ENCODE peak calls at places on chromosomes 1 and 21, in four cellular contexts. One of them, this sample, is unnamed. For H3K27me3, the result is how much of the 10 kb centered on the place peaks cover.

GRCh38 chr1:179881642-179882252 is 338 bp upstream of the TOR1AIP1 start:
- DNase-seq in AG04450: peak
- DNase-seq in GM06990: no peak
- DNase-seq in CD8-positive, alpha-beta memory T cell: no peak
- DNase-seq in this sample: peak

GRCh38 chr1:72282271-72282656 is at the start of gene NEGR1:
- DNase-seq in AG04450: peak
- DNase-seq in GM06990: peak
- DNase-seq in CD8-positive, alpha-beta memory T cell: peak
- DNase-seq in this sample: peak

GRCh38 chr1:218565333-218565732 is 220.2 kb downstream of the TGFB2 start:
- DNase-seq in AG04450: no peak
- DNase-seq in GM06990: no peak
- DNase-seq in CD8-positive, alpha-beta memory T cell: no peak
- DNase-seq in this sample: no peak

GRCh38 chr1:26321315-26322041 is 3.7 kb downstream of the CD52 start:
- DNase-seq in AG04450: peak
- DNase-seq in GM06990: peak
- DNase-seq in CD8-positive, alpha-beta memory T cell: peak
- DNase-seq in this sample: peak

GRCh38 chr1:94927405-94928175 is 680 bp upstream of the CNN3 start:
- DNase-seq in AG04450: no peak
- DNase-seq in GM06990: no peak
- DNase-seq in CD8-positive, alpha-beta memory T cell: no peak
- DNase-seq in this sample: peak

GRCh38 chr21:36059823-36060158 is 535 bp downstream of the SETD4 start:
- DNase-seq in AG04450: no peak
- DNase-seq in GM06990: no peak
- DNase-seq in CD8-positive, alpha-beta memory T cell: no peak
- DNase-seq in this sample: no peak

GRCh38 chr1:44707959-44708831 is 22.8 kb downstream of the RNU5D-1 start:
- DNase-seq in AG04450: no peak
- DNase-seq in GM06990: no peak
- DNase-seq in CD8-positive, alpha-beta memory T cell: peak
- DNase-seq in this sample: peak

GRCh38 chr1:201831371-201831770 is 2.4 kb downstream of the IPO9 start:
- DNase-seq in AG04450: no peak
- DNase-seq in GM06990: no peak
- DNase-seq in CD8-positive, alpha-beta memory T cell: peak
- DNase-seq in this sample: no peak

GRCh38 chr1:166307261-166308188 is 140.7 kb upstream of the FAM78B start:
- DNase-seq in AG04450: no peak
- DNase-seq in GM06990: no peak
- DNase-seq in CD8-positive, alpha-beta memory T cell: no peak
- DNase-seq in this sample: no peak

GRCh38 chr1:181083842-181084605 is 4.5 kb upstream of the IER5 start:
- DNase-seq in AG04450: no peak
- DNase-seq in GM06990: peak
- DNase-seq in CD8-positive, alpha-beta memory T cell: peak
- DNase-seq in this sample: no peak

GRCh38 chr1:204410764-204411450 is 710 bp downstream of the PPP1R15B start:
- DNase-seq in AG04450: no peak
- DNase-seq in GM06990: no peak
- DNase-seq in CD8-positive, alpha-beta memory T cell: no peak
- DNase-seq in this sample: peak

GRCh38 chr1:167821969-167822685 is 91.8 kb downstream of the ADCY10 start:
- DNase-seq in AG04450: no peak
- DNase-seq in GM06990: no peak
- DNase-seq in CD8-positive, alpha-beta memory T cell: no peak
- DNase-seq in this sample: no peak

GRCh38 chr1:154806333-154806732 is 63.7 kb downstream of the KCNN3 start:
- DNase-seq in AG04450: no peak
- DNase-seq in GM06990: no peak
- DNase-seq in CD8-positive, alpha-beta memory T cell: no peak
- DNase-seq in this sample: no peak

GRCh38 chr1:43466403-43466802 is 12.7 kb upstream of the HYI start:
- DNase-seq in AG04450: no peak
- DNase-seq in GM06990: no peak
- DNase-seq in CD8-positive, alpha-beta memory T cell: no peak
- DNase-seq in this sample: no peak

GRCh38 chr1:206442101-206442500 is 28.2 kb upstream of the IKBKE start:
- DNase-seq in AG04450: no peak
- DNase-seq in GM06990: no peak
- DNase-seq in CD8-positive, alpha-beta memory T cell: no peak
- DNase-seq in this sample: no peak

GRCh38 chr1:16170283-16170673 is 14.4 kb upstream of the EPHA2 start:
- DNase-seq in AG04450: no peak
- DNase-seq in GM06990: no peak
- DNase-seq in CD8-positive, alpha-beta memory T cell: no peak
- DNase-seq in this sample: no peak
- H3K4me3 ChIP-seq in AG04450: no peak
- H3K4me3 ChIP-seq in GM06990: no peak
- H3K4me3 ChIP-seq in CD8-positive, alpha-beta memory T cell: no peak
- H3K4me3 ChIP-seq in this sample: no peak

DNA sequence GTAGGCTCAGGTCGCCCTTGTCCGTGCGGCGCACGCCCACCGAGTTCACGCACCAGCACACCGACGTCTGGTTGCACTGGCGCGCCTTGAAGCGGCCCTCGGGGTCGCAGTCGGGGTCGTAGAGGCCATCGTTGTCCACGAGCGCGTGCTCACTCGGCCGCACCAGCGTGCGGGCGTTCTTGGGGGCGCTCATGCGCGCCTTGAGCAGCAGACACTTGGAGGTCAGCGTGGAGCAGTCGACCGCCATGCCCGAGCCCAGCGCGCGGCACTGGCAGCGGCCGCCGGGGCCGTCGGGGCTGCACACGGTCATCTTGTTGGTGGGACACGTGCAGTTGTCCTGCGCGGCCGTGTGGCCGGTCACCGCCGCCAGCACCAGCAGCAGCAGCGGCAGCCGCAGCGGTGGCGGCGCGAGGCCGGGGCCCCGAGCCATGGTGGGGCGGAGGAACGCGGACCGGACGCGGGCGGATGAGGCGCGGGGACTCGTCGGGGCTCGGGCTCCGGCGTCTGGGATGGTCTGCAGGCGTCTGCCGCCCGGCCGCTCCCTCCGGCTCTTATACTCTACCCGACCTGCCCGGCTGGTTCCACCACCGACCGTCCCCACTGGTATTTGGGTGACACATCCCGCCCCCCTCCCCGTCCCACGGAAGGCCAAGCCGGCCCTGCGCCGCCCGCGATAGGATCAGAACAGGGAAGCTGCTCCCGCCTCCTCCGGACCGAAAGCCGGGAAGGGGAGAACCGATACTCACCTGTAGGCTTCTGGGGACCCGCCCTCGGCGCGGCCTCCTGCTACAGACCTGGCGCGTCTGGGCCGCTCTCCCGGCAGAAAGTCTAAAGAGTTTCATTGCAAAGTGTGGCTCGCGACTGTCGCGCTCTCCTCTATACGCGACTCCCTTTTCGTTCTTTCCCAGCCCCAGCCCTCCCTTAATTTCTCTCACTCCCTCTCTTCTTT is at the start of gene TACSTD2:
- DNase-seq in AG04450: no peak
- DNase-seq in GM06990: peak
- DNase-seq in CD8-positive, alpha-beta memory T cell: no peak
- DNase-seq in this sample: peak
- H3K27me3 ChIP-seq in AG04450: half or more
- H3K27me3 ChIP-seq in GM06990: under half
- H3K27me3 ChIP-seq in CD8-positive, alpha-beta memory T cell: under half
- H3K27me3 ChIP-seq in this sample: under half

GRCh38 chr1:6261615-6261995 is 707 bp upstream of the GPR153 start:
- DNase-seq in AG04450: no peak
- DNase-seq in GM06990: no peak
- DNase-seq in CD8-positive, alpha-beta memory T cell: no peak
- DNase-seq in this sample: no peak
- H3K4me3 ChIP-seq in AG04450: peak
- H3K4me3 ChIP-seq in GM06990: peak
- H3K4me3 ChIP-seq in CD8-positive, alpha-beta memory T cell: no peak
- H3K4me3 ChIP-seq in this sample: peak

GRCh38 chr1:107138166-107138565 is 2.7 kb upstream of the NTNG1 start:
- DNase-seq in AG04450: no peak
- DNase-seq in GM06990: no peak
- DNase-seq in CD8-positive, alpha-beta memory T cell: no peak
- DNase-seq in this sample: no peak
- H3K27me3 ChIP-seq in AG04450: under half
- H3K27me3 ChIP-seq in GM06990: under half
- H3K27me3 ChIP-seq in CD8-positive, alpha-beta memory T cell: under half
- H3K27me3 ChIP-seq in this sample: under half

DNA sequence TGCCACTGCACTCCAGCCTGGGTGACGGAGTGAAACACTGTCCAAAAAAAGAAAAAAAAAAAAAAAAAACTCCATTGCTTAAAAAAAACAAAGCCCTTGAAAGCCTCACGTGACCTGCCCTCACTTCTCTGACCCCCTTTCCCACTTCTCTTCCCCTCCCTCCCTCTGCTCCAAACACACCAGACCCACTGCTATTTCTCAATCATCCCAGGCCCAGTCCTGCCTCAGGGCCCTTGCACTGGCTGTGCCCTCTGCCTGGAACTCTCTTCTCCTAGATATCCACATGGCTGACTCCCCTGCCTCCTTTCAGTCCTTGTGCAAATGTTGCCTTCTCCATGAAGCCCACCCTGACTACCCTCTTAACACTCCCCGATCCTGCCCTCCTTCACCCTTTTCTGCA is 45.3 kb upstream of the TARDBP start:
- DNase-seq in AG04450: no peak
- DNase-seq in GM06990: no peak
- DNase-seq in CD8-positive, alpha-beta memory T cell: no peak
- DNase-seq in this sample: no peak
- H3K4me3 ChIP-seq in AG04450: no peak
- H3K4me3 ChIP-seq in GM06990: no peak
- H3K4me3 ChIP-seq in CD8-positive, alpha-beta memory T cell: no peak
- H3K4me3 ChIP-seq in this sample: no peak